ENCODE peak calls at places on chromosomes 4 and X, in ten cellular contexts. One of them, this sample, is unnamed.
A peak's percentile ranks its signal among the peaks of the same experiment; 100 is the strongest.

GRCh38 chrX:152897216-152898144 is at the start of gene ZNF185:
- DNase-seq in K562: no peak
- DNase-seq in HCT116: no peak
- DNase-seq in choroid plexus epithelial cell: peak; percentile 50
- DNase-seq in endothelial cell of umbilical vein: peak; percentile 54
- DNase-seq in right atrium auricular region: no peak
- DNase-seq in HepG2: no peak
- DNase-seq in fibroblast of pulmonary artery: peak; percentile 22
- DNase-seq in HL-60: no peak
- DNase-seq in pancreas: peak; percentile 66
- DNase-seq in this sample: peak; percentile 15

GRCh38 chr4:138892483-138893386 is 122.8 kb upstream of the NOCT start:
- DNase-seq in HL-60: no peak
- DNase-seq in right atrium auricular region: no peak
- DNase-seq in HCT116: no peak
- DNase-seq in HepG2: no peak
- DNase-seq in endothelial cell of umbilical vein: no peak
- DNase-seq in pancreas: no peak
- DNase-seq in K562: no peak
- DNase-seq in choroid plexus epithelial cell: no peak
- DNase-seq in fibroblast of pulmonary artery: no peak
- DNase-seq in this sample: peak; percentile 23

GRCh38 chr4:151960449-151961246 is 199.8 kb upstream of the GATB start:
- DNase-seq in HepG2: no peak
- DNase-seq in right atrium auricular region: no peak
- DNase-seq in pancreas: no peak
- DNase-seq in HCT116: no peak
- DNase-seq in choroid plexus epithelial cell: no peak
- DNase-seq in K562: no peak
- DNase-seq in HL-60: no peak
- DNase-seq in endothelial cell of umbilical vein: no peak
- DNase-seq in fibroblast of pulmonary artery: no peak
- DNase-seq in this sample: no peak

GRCh38 chr4:165864228-165864627 is 8.8 kb upstream of the TLL1 start:
- DNase-seq in endothelial cell of umbilical vein: peak; percentile 36
- DNase-seq in HL-60: no peak
- DNase-seq in right atrium auricular region: no peak
- DNase-seq in HepG2: peak; percentile 20
- DNase-seq in K562: no peak
- DNase-seq in choroid plexus epithelial cell: no peak
- DNase-seq in HCT116: no peak
- DNase-seq in fibroblast of pulmonary artery: peak; percentile 15
- DNase-seq in pancreas: no peak
- DNase-seq in this sample: peak; percentile 2

GRCh38 chrX:119735467-119735866 is 22.9 kb upstream of the SOWAHD start:
- DNase-seq in HCT116: no peak
- DNase-seq in HepG2: no peak
- DNase-seq in K562: no peak
- DNase-seq in pancreas: no peak
- DNase-seq in choroid plexus epithelial cell: no peak
- DNase-seq in HL-60: no peak
- DNase-seq in right atrium auricular region: no peak
- DNase-seq in endothelial cell of umbilical vein: no peak
- DNase-seq in fibroblast of pulmonary artery: no peak
- DNase-seq in this sample: no peak

GRCh38 chr4:73434311-73434710 is 1.7 kb upstream of the AFP start:
- DNase-seq in HepG2: peak; percentile 45
- DNase-seq in right atrium auricular region: no peak
- DNase-seq in HL-60: no peak
- DNase-seq in fibroblast of pulmonary artery: peak; percentile 18
- DNase-seq in endothelial cell of umbilical vein: peak; percentile 25
- DNase-seq in HCT116: peak; percentile 4
- DNase-seq in pancreas: no peak
- DNase-seq in choroid plexus epithelial cell: peak; percentile 37
- DNase-seq in K562: peak; percentile 22
- DNase-seq in this sample: peak; percentile 19

GRCh38 chr4:103634236-103634635 is 85.5 kb downstream of the TACR3 start:
- DNase-seq in HCT116: peak; percentile 10
- DNase-seq in right atrium auricular region: no peak
- DNase-seq in HepG2: no peak
- DNase-seq in K562: no peak
- DNase-seq in choroid plexus epithelial cell: no peak
- DNase-seq in fibroblast of pulmonary artery: no peak
- DNase-seq in endothelial cell of umbilical vein: no peak
- DNase-seq in pancreas: no peak
- DNase-seq in HL-60: no peak
- DNase-seq in this sample: no peak

GRCh38 chrX:114584983-114585842 is 1.3 kb downstream of the HTR2C start:
- DNase-seq in right atrium auricular region: no peak
- DNase-seq in HCT116: no peak
- DNase-seq in fibroblast of pulmonary artery: no peak
- DNase-seq in choroid plexus epithelial cell: no peak
- DNase-seq in endothelial cell of umbilical vein: no peak
- DNase-seq in HepG2: no peak
- DNase-seq in K562: no peak
- DNase-seq in HL-60: no peak
- DNase-seq in pancreas: no peak
- DNase-seq in this sample: no peak

GRCh38 chr4:108433832-108434231 is 186.5 kb upstream of the RPL34 start:
- DNase-seq in fibroblast of pulmonary artery: no peak
- DNase-seq in K562: no peak
- DNase-seq in HCT116: no peak
- DNase-seq in HL-60: no peak
- DNase-seq in choroid plexus epithelial cell: peak; percentile 64
- DNase-seq in endothelial cell of umbilical vein: no peak
- DNase-seq in HepG2: no peak
- DNase-seq in pancreas: no peak
- DNase-seq in right atrium auricular region: no peak
- DNase-seq in this sample: peak; percentile 77

GRCh38 chr4:182416101-182416500 is 172.9 kb downstream of the TENM3 start:
- DNase-seq in choroid plexus epithelial cell: no peak
- DNase-seq in pancreas: no peak
- DNase-seq in HepG2: no peak
- DNase-seq in K562: no peak
- DNase-seq in HL-60: no peak
- DNase-seq in HCT116: no peak
- DNase-seq in fibroblast of pulmonary artery: no peak
- DNase-seq in right atrium auricular region: no peak
- DNase-seq in endothelial cell of umbilical vein: no peak
- DNase-seq in this sample: no peak

GRCh38 chrX:101759000-101759399 is 99.3 kb upstream of the ARMCX2 start:
- DNase-seq in HCT116: peak; percentile 24
- DNase-seq in right atrium auricular region: no peak
- DNase-seq in fibroblast of pulmonary artery: peak; percentile 49
- DNase-seq in HL-60: peak; percentile 7
- DNase-seq in HepG2: peak; percentile 2
- DNase-seq in pancreas: no peak
- DNase-seq in K562: peak; percentile 5
- DNase-seq in choroid plexus epithelial cell: peak; percentile 73
- DNase-seq in endothelial cell of umbilical vein: peak; percentile 69
- DNase-seq in this sample: peak; percentile 4

GRCh38 chr4:17280266-17280665 is 231.6 kb downstream of the QDPR start:
- DNase-seq in choroid plexus epithelial cell: no peak
- DNase-seq in HL-60: no peak
- DNase-seq in right atrium auricular region: no peak
- DNase-seq in endothelial cell of umbilical vein: no peak
- DNase-seq in K562: no peak
- DNase-seq in HCT116: no peak
- DNase-seq in HepG2: no peak
- DNase-seq in pancreas: no peak
- DNase-seq in fibroblast of pulmonary artery: no peak
- DNase-seq in this sample: no peak

GRCh38 chrX:41556958-41557357 is 109.8 kb downstream of the NYX start:
- DNase-seq in choroid plexus epithelial cell: no peak
- DNase-seq in endothelial cell of umbilical vein: no peak
- DNase-seq in right atrium auricular region: no peak
- DNase-seq in pancreas: no peak
- DNase-seq in K562: no peak
- DNase-seq in HepG2: no peak
- DNase-seq in HCT116: no peak
- DNase-seq in HL-60: no peak
- DNase-seq in fibroblast of pulmonary artery: no peak
- DNase-seq in this sample: no peak

GRCh38 chrX:154530286-154530685 is 14.3 kb upstream of the FAM3A start:
- DNase-seq in right atrium auricular region: no peak
- DNase-seq in K562: no peak
- DNase-seq in HL-60: no peak
- DNase-seq in choroid plexus epithelial cell: no peak
- DNase-seq in HepG2: no peak
- DNase-seq in endothelial cell of umbilical vein: no peak
- DNase-seq in HCT116: no peak
- DNase-seq in pancreas: no peak
- DNase-seq in fibroblast of pulmonary artery: no peak
- DNase-seq in this sample: no peak

GRCh38 chrX:32448945-32449344 is 762.4 kb downstream of the DMD start:
- DNase-seq in right atrium auricular region: no peak
- DNase-seq in K562: no peak
- DNase-seq in pancreas: no peak
- DNase-seq in HCT116: no peak
- DNase-seq in HL-60: no peak
- DNase-seq in HepG2: no peak
- DNase-seq in choroid plexus epithelial cell: peak; percentile 1
- DNase-seq in endothelial cell of umbilical vein: no peak
- DNase-seq in fibroblast of pulmonary artery: no peak
- DNase-seq in this sample: no peak

GRCh38 chr4:1164444-1164843 is 7.9 kb downstream of the SPON2 start:
- DNase-seq in HL-60: no peak
- DNase-seq in HCT116: no peak
- DNase-seq in K562: no peak
- DNase-seq in pancreas: no peak
- DNase-seq in endothelial cell of umbilical vein: no peak
- DNase-seq in right atrium auricular region: no peak
- DNase-seq in choroid plexus epithelial cell: no peak
- DNase-seq in fibroblast of pulmonary artery: no peak
- DNase-seq in HepG2: no peak
- DNase-seq in this sample: no peak

GRCh38 chrX:68808686-68809357 is 20.0 kb upstream of the EFNB1 start:
- DNase-seq in endothelial cell of umbilical vein: no peak
- DNase-seq in HepG2: no peak
- DNase-seq in HL-60: no peak
- DNase-seq in right atrium auricular region: no peak
- DNase-seq in K562: peak; percentile 28
- DNase-seq in HCT116: peak; percentile 8
- DNase-seq in fibroblast of pulmonary artery: peak; percentile 54
- DNase-seq in choroid plexus epithelial cell: peak; percentile 31
- DNase-seq in pancreas: no peak
- DNase-seq in this sample: no peak

DNA sequence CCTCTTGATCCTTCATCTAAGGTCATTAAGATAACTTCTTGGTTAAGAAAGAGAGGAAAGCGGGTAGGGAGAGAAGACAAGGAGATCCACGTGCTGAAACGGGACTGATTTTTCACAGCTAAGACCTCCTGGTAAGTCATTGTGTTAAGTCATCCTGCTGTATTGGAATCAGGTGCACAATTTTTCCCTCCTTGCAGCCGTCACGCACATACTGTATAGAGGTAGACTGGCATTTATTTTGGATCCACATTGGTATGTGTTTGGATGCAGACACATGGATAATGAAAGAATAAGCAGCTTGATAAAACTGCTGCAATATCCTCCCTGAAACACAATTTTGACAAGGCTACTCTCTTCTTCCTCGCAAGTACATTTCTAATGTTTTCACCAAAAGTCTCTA is 60.1 kb upstream of the NAP1L5 start:
- DNase-seq in HL-60: no peak
- DNase-seq in endothelial cell of umbilical vein: no peak
- DNase-seq in HepG2: no peak
- DNase-seq in K562: no peak
- DNase-seq in fibroblast of pulmonary artery: no peak
- DNase-seq in pancreas: no peak
- DNase-seq in HCT116: no peak
- DNase-seq in right atrium auricular region: no peak
- DNase-seq in choroid plexus epithelial cell: no peak
- DNase-seq in this sample: no peak
- H3K4me3 ChIP-seq in HL-60: no peak overlapping the region
- H3K4me3 ChIP-seq in endothelial cell of umbilical vein: no peak overlapping the region
- H3K4me3 ChIP-seq in HepG2: peak overlapping the region; percentile 14
- H3K4me3 ChIP-seq in K562: no peak overlapping the region
- H3K4me3 ChIP-seq in fibroblast of pulmonary artery: no peak overlapping the region
- H3K4me3 ChIP-seq in pancreas: no peak overlapping the region
- H3K4me3 ChIP-seq in HCT116: no peak overlapping the region
- H3K4me3 ChIP-seq in right atrium auricular region: no peak overlapping the region
- H3K4me3 ChIP-seq in choroid plexus epithelial cell: no peak overlapping the region
- H3K4me3 ChIP-seq in this sample: no peak overlapping the region

GRCh38 chrX:39133971-39134370 is 332.7 kb downstream of the MID1IP1 start:
- DNase-seq in fibroblast of pulmonary artery: no peak
- DNase-seq in HL-60: peak; percentile 73
- DNase-seq in choroid plexus epithelial cell: no peak
- DNase-seq in K562: peak; percentile 5
- DNase-seq in pancreas: no peak
- DNase-seq in HCT116: no peak
- DNase-seq in HepG2: no peak
- DNase-seq in right atrium auricular region: no peak
- DNase-seq in endothelial cell of umbilical vein: no peak
- DNase-seq in this sample: no peak
- TF ChIP-seq CTCF in fibroblast of pulmonary artery: no peak
- TF ChIP-seq CTCF in HL-60: no peak
- TF ChIP-seq CTCF in choroid plexus epithelial cell: peak; percentile 4
- TF ChIP-seq CTCF in K562: peak; percentile 45
- TF ChIP-seq CTCF in pancreas: no peak
- TF ChIP-seq CTCF in HCT116: peak; percentile 47
- TF ChIP-seq CTCF in HepG2: peak; percentile 55
- TF ChIP-seq CTCF in right atrium auricular region: no peak
- TF ChIP-seq CTCF in endothelial cell of umbilical vein: no peak
- TF ChIP-seq CTCF in this sample: no peak

DNA sequence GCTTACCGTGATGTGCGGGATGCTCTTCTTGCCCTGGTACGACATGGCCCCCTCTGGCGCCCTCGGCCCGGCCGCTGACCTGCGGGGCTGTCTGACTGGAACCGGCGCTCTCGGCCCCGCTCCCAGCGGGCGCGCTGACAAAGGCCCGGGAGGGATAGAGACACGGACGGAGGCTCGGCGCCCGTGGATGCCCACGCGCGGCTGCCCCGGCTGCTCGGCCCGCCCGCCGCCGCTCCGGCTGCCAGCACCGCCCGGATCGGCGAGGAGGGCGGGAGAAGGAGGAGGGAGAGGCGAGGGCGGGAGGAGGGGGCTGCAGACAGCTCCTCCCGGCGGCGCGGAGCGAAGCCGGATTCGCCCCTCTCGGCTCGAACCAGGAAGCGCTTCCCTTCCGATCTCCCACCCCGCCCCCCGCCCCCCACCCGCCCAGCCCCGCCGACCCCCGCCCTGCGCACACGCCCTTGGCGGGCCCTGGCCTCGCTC is 4.6 kb downstream of the CRMP1 start:
- DNase-seq in HL-60: no peak
- DNase-seq in pancreas: no peak
- DNase-seq in fibroblast of pulmonary artery: no peak
- DNase-seq in K562: no peak
- DNase-seq in right atrium auricular region: no peak
- DNase-seq in HCT116: no peak
- DNase-seq in choroid plexus epithelial cell: no peak
- DNase-seq in HepG2: no peak
- DNase-seq in endothelial cell of umbilical vein: no peak
- DNase-seq in this sample: no peak
- H3K4me3 ChIP-seq in HL-60: no peak overlapping the region
- H3K4me3 ChIP-seq in pancreas: peak overlapping the region; percentile 21
- H3K4me3 ChIP-seq in fibroblast of pulmonary artery: no peak overlapping the region
- H3K4me3 ChIP-seq in K562: no peak overlapping the region
- H3K4me3 ChIP-seq in right atrium auricular region: peak overlapping the region; percentile 32
- H3K4me3 ChIP-seq in HCT116: no peak overlapping the region
- H3K4me3 ChIP-seq in choroid plexus epithelial cell: no peak overlapping the region
- H3K4me3 ChIP-seq in HepG2: no peak overlapping the region
- H3K4me3 ChIP-seq in endothelial cell of umbilical vein: no peak overlapping the region
- H3K4me3 ChIP-seq in this sample: no peak overlapping the region

GRCh38 chr4:58275856-58276255 is 1165.7 kb upstream of the IGFBP7 start:
- DNase-seq in choroid plexus epithelial cell: no peak
- DNase-seq in fibroblast of pulmonary artery: no peak
- DNase-seq in HepG2: no peak
- DNase-seq in endothelial cell of umbilical vein: no peak
- DNase-seq in right atrium auricular region: no peak
- DNase-seq in HL-60: no peak
- DNase-seq in pancreas: no peak
- DNase-seq in HCT116: no peak
- DNase-seq in K562: no peak
- DNase-seq in this sample: no peak
- TF ChIP-seq CTCF in choroid plexus epithelial cell: no peak
- TF ChIP-seq CTCF in fibroblast of pulmonary artery: no peak
- TF ChIP-seq CTCF in HepG2: no peak
- TF ChIP-seq CTCF in endothelial cell of umbilical vein: no peak
- TF ChIP-seq CTCF in right atrium auricular region: no peak
- TF ChIP-seq CTCF in HL-60: no peak
- TF ChIP-seq CTCF in pancreas: no peak
- TF ChIP-seq CTCF in HCT116: no peak
- TF ChIP-seq CTCF in K562: no peak
- TF ChIP-seq CTCF in this sample: no peak

This sample was measured in foreskin fibroblast.